ENCODE peak calls at places on chromosomes 5 and 9, in eight cellular contexts. O, S, P, F, V, G, E and X are unnamed samples.

GRCh38 chr9:4433379-4433778 is 56.9 kb upstream of the SLC1A1 start:
- DNase-seq in O (no peak), S (no peak), P (no peak), F (no peak), V (no peak), G (no peak), E (no peak), X (no peak)

GRCh38 chr5:54881286-54882005 is 103.9 kb downstream of the ESM1 start:
- DNase-seq in O (peak; percentile 20), S (no peak), P (no peak), F (no peak), V (no peak), G (no peak), E (no peak), X (no peak)

GRCh38 chr5:119220576-119221197 is 135.1 kb upstream of the TNFAIP8 start:
- DNase-seq in O (no peak), S (no peak), P (no peak), F (no peak), V (no peak), G (no peak), E (no peak), X (no peak)

GRCh38 chr9:128245293-128246151 is 30.3 kb downstream of the GOLGA2 start:
- DNase-seq in O (peak; percentile 78), S (no peak), P (peak; percentile 86), F (no peak), V (no peak), G (no peak), E (no peak), X (peak; percentile 55)

GRCh38 chr9:28951945-28952344 is 1378.7 kb upstream of the C9orf72 start:
- DNase-seq in O (no peak), S (no peak), P (no peak), F (no peak), V (no peak), G (peak; percentile 59), E (no peak), X (no peak)

GRCh38 chr5:96151891-96152290 is 190.2 kb upstream of the ELL2 start:
- DNase-seq in O (no peak), S (no peak), P (no peak), F (no peak), V (no peak), G (peak; percentile 10), E (no peak), X (no peak)

GRCh38 chr9:78236511-78236950 is 656 bp downstream of the CEP78 start:
- DNase-seq in O (peak; percentile 18), S (no peak), P (no peak), F (no peak), V (no peak), G (no peak), E (no peak), X (no peak)

GRCh38 chr5:145854651-145855258 is 18.1 kb downstream of the GRXCR2 start:
- DNase-seq in O (peak; percentile 88), S (no peak), P (no peak), F (no peak), V (no peak), G (peak; percentile 20), E (peak; percentile 55), X (no peak)

GRCh38 chr5:146494656-146495055 is 21.3 kb downstream of the GPR151 start:
- DNase-seq in O (no peak), S (no peak), P (no peak), F (no peak), V (no peak), G (no peak), E (no peak), X (no peak)

GRCh38 chr9:16915126-16915831 is 44.8 kb upstream of the BNC2 start:
- DNase-seq in O (no peak), S (no peak), P (no peak), F (no peak), V (no peak), G (no peak), E (no peak), X (no peak)

GRCh38 chr9:84002344-84002743 is 21.7 kb downstream of the RMI1 start:
- DNase-seq in O (peak; percentile 23), S (peak; percentile 7), P (no peak), F (no peak), V (no peak), G (no peak), E (no peak), X (no peak)

GRCh38 chr9:96009690-96010477 is 134.4 kb downstream of the ERCC6L2 start:
- DNase-seq in O (peak; percentile 43), S (peak; percentile 56), P (no peak), F (no peak), V (no peak), G (no peak), E (no peak), X (peak; percentile 24)

GRCh38 chr5:78127875-78128274 is 166.6 kb downstream of the AP3B1 start:
- DNase-seq in O (no peak), S (no peak), P (no peak), F (no peak), V (no peak), G (peak; percentile 58), E (peak; percentile 9), X (no peak)

GRCh38 chr5:36177715-36178556 is 26.0 kb downstream of the SKP2 start:
- DNase-seq in O (peak; percentile 50), S (no peak), P (peak; percentile 26), F (no peak), V (no peak), G (peak; percentile 73), E (no peak), X (peak; percentile 15)

GRCh38 chr5:77906806-77907205 is 130.7 kb upstream of the TBCA start:
- DNase-seq in O (peak; percentile 34), S (no peak), P (no peak), F (no peak), V (no peak), G (no peak), E (no peak), X (no peak)

GRCh38 chr9:136955943-136956335 is 3.9 kb downstream of the LCN12 start:
- DNase-seq in O (no peak), S (no peak), P (no peak), F (no peak), V (no peak), G (no peak), E (no peak), X (no peak)

GRCh38 chr5:177557041-177557647 is 2.8 kb upstream of the FAM193B start:
- DNase-seq in O (no peak), S (peak; percentile 25), P (peak; percentile 68), F (no peak), V (no peak), G (no peak), E (no peak), X (no peak)

GRCh38 chr9:14352549-14352948 is 38.6 kb upstream of the NFIB start:
- DNase-seq in O (no peak), S (no peak), P (no peak), F (no peak), V (no peak), G (no peak), E (no peak), X (no peak)

GRCh38 chr9:135478191-135478590 is 1.4 kb upstream of the PPP1R26 start:
- DNase-seq in O (no peak), S (no peak), P (no peak), F (no peak), V (no peak), G (no peak), E (no peak), X (no peak)

GRCh38 chr5:103562084-103562452 is 521 bp downstream of the NUDT12 start:
- DNase-seq in O (no peak), S (no peak), P (no peak), F (no peak), V (no peak), G (peak; percentile 3), E (no peak), X (no peak)

GRCh38 chr5:26482076-26482816 is 556.1 kb downstream of the CDH9 start:
- DNase-seq in O (no peak), S (no peak), P (no peak), F (no peak), V (no peak), G (no peak), E (no peak), X (no peak)

GRCh38 chr9:79428422-79428821 is 143.3 kb upstream of the TLE4 start:
- DNase-seq in O (no peak), S (no peak), P (no peak), F (no peak), V (no peak), G (no peak), E (no peak), X (peak; percentile 51)

GRCh38 chr9:129576546-129577543 is 44.1 kb downstream of the C9orf50 start:
- DNase-seq in O (peak; percentile 86), S (no peak), P (no peak), F (no peak), V (no peak), G (no peak), E (no peak), X (no peak)

GRCh38 chr5:83552275-83552674 is 80.7 kb downstream of the VCAN start:
- DNase-seq in O (peak; percentile 36), S (no peak), P (no peak), F (no peak), V (no peak), G (no peak), E (no peak), X (no peak)

GRCh38 chr9:76365028-76365427 is 29.2 kb downstream of the RFK start:
- DNase-seq in O (peak; percentile 78), S (no peak), P (no peak), F (no peak), V (no peak), G (no peak), E (peak; percentile 23), X (no peak)

GRCh38 chr9:118609355-118610044 is 759.7 kb downstream of the BRINP1 start:
- DNase-seq in O (peak; percentile 58), S (no peak), P (no peak), F (no peak), V (no peak), G (no peak), E (no peak), X (no peak)

GRCh38 chr9:2621678-2622360 is at the start of gene VLDLR:
- DNase-seq in O (peak; percentile 20), S (no peak), P (no peak), F (peak; percentile 71), V (peak; percentile 80), G (peak; percentile 45), E (peak; percentile 23), X (no peak)

GRCh38 chr5:43981556-43981955 is 378.6 kb downstream of the NNT start:
- DNase-seq in O (no peak), S (no peak), P (no peak), F (no peak), V (no peak), G (no peak), E (no peak), X (no peak)